ENCODE peak calls at places on chromosomes 6 and 20, in seven cellular contexts. D is ACHN; G is KBM-7; H is SW480; M is AG04449; J is activated naive CD4-positive, alpha-beta T cell treated with anti-CD3 and anti-CD28 coated beads for 36 hours; P is T-helper 2 cell. T is an unnamed sample.

GRCh38 chr20:18012901-18013300 is 44.1 kb downstream of the MGME1 start:
- DNase-seq in G (no peak), J (no peak), P (no peak), M (no peak), D (no peak), H (no peak), T (no peak)

GRCh38 chr20:2164966-2165365 is 63.3 kb downstream of the STK35 start:
- DNase-seq in H (no peak), M (no peak), G (no peak), P (no peak), J (no peak), D (no peak), T (no peak)

GRCh38 chr6:37188962-37189510 is 19.1 kb downstream of the PIM1 start:
- DNase-seq in M (no peak), P (no peak), G (no peak), J (no peak), H (no peak), D (no peak), T (no peak)

GRCh38 chr6:166728884-166729530 is 102.0 kb upstream of the RPS6KA2 start:
- DNase-seq in D (no peak), H (no peak), G (no peak), P (no peak), M (no peak), J (no peak), T (no peak)

GRCh38 chr6:6738108-6738507 is 149.6 kb downstream of the LY86 start:
- DNase-seq in P (no peak), M (no peak), H (no peak), D (no peak), G (no peak), J (no peak), T (no peak)

GRCh38 chr6:79057746-79058145 is 20.3 kb downstream of the PHIP start:
- DNase-seq in M (no peak), J (no peak), D (no peak), G (no peak), H (no peak), P (no peak), T (no peak)

GRCh38 chr6:140050232-140050995 is 676.0 kb upstream of the CITED2 start:
- DNase-seq in M (no peak), P (no peak), J (no peak), H (no peak), D (no peak), G (no peak), T (no peak)

GRCh38 chr6:108364470-108364869 is 69.6 kb downstream of the AFG1L start:
- DNase-seq in J (no peak), H (no peak), G (no peak), D (no peak), M (no peak), P (no peak), T (no peak)

GRCh38 chr6:25756382-25757354 is 2.1 kb downstream of the SLC17A4 start:
- DNase-seq in D (no peak), M (no peak), J (no peak), H (no peak), P (no peak), G (no peak), T (no peak)

GRCh38 chr20:709421-709820 is 33.8 kb upstream of the SCRT2 start:
- DNase-seq in M (no peak), G (no peak), J (no peak), P (no peak), D (no peak), H (no peak), T (no peak)

GRCh38 chr6:44470106-44470446 is 82.6 kb downstream of the CDC5L start:
- DNase-seq in D (no peak), J (no peak), G (no peak), M (no peak), H (no peak), P (no peak), T (no peak)

GRCh38 chr6:21634582-21634981 is 41.0 kb downstream of the SOX4 start:
- DNase-seq in P (no peak), G (no peak), D (peak; percentile 8), M (peak; percentile 89), H (no peak), J (no peak), T (no peak)

GRCh38 chr6:84553527-84553926 is 210.9 kb downstream of the TBX18 start:
- DNase-seq in M (no peak), G (no peak), D (no peak), P (no peak), J (no peak), H (no peak), T (no peak)

GRCh38 chr6:116144590-116144989 is 18.7 kb upstream of the COL10A1 start:
- DNase-seq in J (no peak), H (peak; percentile 83), G (no peak), P (no peak), D (peak; percentile 51), M (peak; percentile 56), T (no peak)

GRCh38 chr20:24779166-24779565 is 169.9 kb upstream of the CST7 start:
- DNase-seq in G (no peak), M (no peak), J (no peak), P (no peak), D (no peak), H (no peak), T (no peak)

GRCh38 chr20:56439784-56440291 is 27.8 kb downstream of the CASS4 start:
- DNase-seq in D (no peak), M (peak; percentile 98), H (no peak), G (peak; percentile 47), J (peak; percentile 38), P (no peak), T (no peak)

GRCh38 chr6:148435386-148435785 is 92.7 kb downstream of the SASH1 start:
- DNase-seq in D (no peak), H (no peak), J (no peak), G (no peak), M (no peak), P (no peak), T (no peak)

T was measured in GM10248.